ENCODE peak calls at places on chromosomes 1 and 21, in five cellular contexts. T, Q, W, D and E are unnamed samples.

GRCh38 chr1:218982482-218982881 is 191.2 kb upstream of the LYPLAL1 start:
- DNase-seq in T (no peak), D (no peak), Q (no peak), W (no peak), E (no peak)

GRCh38 chr1:233025156-233025555 is 74.7 kb downstream of the NTPCR start:
- DNase-seq in T (peak), Q (no peak), W (peak), D (peak), E (peak)

GRCh38 chr1:183443025-183443424 is 24.8 kb upstream of the NMNAT2 start:
- DNase-seq in W (no peak), D (no peak), T (no peak), Q (no peak), E (no peak)

GRCh38 chr1:39453603-39454002 is 37.8 kb upstream of the BMP8A start:
- DNase-seq in D (peak), Q (no peak), T (no peak), W (peak), E (no peak)

GRCh38 chr1:201552941-201553341 is 14.0 kb downstream of the NAV1 start:
- DNase-seq in T (no peak), W (no peak), Q (no peak), D (no peak), E (no peak)

GRCh38 chr1:212528501-212528900 is 80.1 kb upstream of the ATF3 start:
- DNase-seq in W (no peak), D (no peak), Q (no peak), T (no peak), E (no peak)

GRCh38 chr21:34313116-34313515 is 50.7 kb upstream of the KCNE2 start:
- DNase-seq in Q (no peak), W (no peak), T (no peak), D (no peak), E (no peak)

GRCh38 chr1:110375490-110375889 is 15.3 kb downstream of the SLC16A4 start:
- DNase-seq in Q (no peak), T (no peak), W (no peak), D (no peak), E (no peak)

GRCh38 chr1:18923721-18924610 is 21.6 kb upstream of the ALDH4A1 start:
- DNase-seq in Q (no peak), W (peak), T (no peak), D (no peak), E (no peak)

GRCh38 chr1:81703736-81704463 is 96.8 kb upstream of the ADGRL2 start:
- DNase-seq in W (peak), Q (no peak), T (no peak), D (no peak), E (no peak)

GRCh38 chr1:68111804-68112436 is 61.5 kb upstream of the DIRAS3 start:
- DNase-seq in Q (peak), W (peak), T (peak), D (peak), E (peak)

GRCh38 chr1:61580417-61580816 is 144.5 kb downstream of the TM2D1 start:
- DNase-seq in Q (no peak), D (no peak), T (no peak), W (no peak), E (no peak)

DNA sequence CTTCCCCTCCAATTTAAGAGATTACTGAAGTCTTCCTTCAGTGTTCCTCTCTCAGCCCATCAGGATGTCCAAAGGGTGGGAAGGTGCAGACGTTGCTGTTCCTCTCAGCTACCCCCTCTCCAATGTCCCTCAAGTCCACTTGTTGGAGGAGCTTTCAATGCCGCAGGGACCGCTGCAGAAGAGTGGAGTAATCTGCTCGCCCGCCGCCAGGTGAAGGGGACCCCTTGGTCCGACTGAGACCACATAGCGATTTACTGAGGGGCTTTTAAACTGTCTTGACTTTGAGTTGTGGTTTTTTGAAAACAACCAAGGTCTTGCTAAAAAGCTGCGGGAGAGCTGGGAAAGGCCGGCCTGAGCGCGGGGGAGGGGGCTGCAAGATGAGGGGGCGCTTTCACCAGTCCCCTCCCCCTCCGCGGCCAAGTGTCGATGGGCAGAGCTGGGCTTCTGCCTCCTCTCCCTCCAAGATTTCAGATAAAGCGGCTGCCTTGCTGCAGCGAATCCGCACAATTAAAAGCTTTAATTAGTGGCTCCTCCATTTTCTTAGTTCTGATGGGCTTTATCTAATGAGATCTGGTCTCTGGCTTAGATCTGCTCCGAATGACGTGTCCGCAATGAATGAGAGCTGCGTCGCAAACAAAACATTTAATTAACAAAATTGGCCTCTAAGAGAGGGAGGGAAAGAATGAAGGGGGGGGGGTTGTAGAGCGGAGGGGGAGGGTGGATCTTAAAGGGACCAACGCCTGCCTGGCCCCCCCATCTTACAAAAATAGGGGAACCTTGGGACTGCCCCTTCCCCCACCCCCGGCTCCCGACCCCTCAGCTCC is 5.9 kb downstream of the LMO4 start:
- DNase-seq in Q (no peak), W (peak), T (peak), D (no peak), E (peak)
- TF ChIP-seq CTCF in Q (no peak), W (peak), T (no peak), D (no peak), E (no peak)

DNA sequence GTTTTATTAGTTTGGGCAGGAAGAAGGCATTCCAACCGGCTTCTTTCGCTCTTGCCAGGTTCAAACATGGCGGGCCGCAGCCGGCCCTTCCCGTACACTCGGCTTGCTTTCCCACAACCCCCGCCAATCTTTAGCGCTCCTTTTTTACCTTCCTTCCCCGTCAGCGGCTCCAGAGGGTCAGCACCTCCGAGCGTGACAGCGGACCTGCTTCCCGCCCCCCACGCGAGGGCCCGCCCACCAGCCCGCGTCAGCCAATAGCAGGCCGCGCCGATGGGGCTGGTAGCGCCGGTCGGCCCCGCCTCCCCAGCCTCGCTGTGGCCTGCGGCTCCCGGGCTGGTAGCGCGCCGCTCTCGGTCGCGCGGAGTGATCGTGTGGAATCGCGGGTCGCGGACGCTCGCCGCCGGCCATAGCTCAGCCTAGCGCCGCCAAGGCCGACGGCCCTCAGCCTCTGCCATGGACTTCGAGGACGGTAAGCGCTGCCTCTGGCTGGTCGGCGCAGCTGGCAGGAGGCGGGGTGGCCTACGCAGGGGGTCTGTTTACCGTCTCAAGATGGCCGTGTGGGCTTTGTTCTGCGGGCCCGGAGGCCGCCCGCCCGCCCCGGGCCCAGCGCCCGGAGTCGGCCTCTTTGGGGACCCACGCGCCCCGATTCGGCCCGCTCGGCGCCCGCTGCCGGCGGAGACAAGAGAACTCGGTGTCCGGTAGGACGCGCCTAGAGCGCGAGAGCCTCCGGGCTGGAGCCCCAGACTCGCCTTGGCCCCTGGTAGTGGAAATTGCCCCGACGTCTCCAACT is at the start of gene ZNF326:
- DNase-seq in Q (peak), W (peak), D (peak), T (peak), E (peak)
- TF ChIP-seq CTCF in Q (no peak), W (no peak), D (no peak), T (no peak), E (no peak)

DNA sequence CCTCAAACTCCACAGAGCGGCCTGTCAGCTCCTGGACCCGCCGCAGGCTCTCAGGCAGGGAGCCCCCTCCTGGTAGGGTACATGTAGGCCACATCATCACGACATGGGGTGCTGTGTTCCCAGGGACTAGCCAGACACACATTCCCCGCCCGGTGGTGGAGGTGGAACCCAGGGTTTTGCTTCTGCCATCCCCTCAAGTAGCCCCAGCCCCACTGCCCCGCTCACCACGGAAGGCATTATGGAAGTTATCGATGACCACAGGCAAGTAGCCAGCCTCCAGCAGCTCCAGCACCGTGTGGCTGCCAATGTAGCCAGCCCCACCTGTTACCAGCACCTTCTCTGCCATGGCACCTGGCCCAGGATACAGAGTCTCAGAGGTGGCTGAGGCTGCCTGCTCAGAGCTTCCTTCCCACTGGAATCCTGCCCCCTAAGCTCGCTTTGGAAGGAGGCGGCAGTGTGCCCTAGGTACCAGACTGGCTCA is 1.9 kb downstream of the GALE start:
- DNase-seq in W (no peak), D (peak), T (peak), Q (no peak), E (peak)
- TF ChIP-seq CTCF in W (no peak), D (peak), T (peak), Q (no peak), E (no peak)

DNA sequence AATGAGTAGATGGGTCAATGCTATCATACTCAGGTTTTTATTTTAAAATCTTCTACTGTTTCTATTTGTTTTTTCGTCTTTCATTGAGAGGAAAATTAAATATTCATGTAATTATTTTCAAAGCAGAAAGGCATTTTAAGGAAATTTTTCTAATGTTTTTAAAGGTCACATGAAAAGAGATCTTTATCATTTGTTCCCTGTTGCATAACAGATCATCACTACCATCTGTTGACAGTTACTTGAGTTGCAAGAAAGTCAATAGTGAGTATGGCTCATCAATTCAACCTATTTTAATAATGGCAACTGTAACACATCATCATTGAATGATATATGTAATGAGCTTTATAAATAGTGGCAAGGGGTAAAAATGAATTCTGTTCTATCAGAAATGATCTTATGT is 369.7 kb downstream of the DPYD start:
- DNase-seq in D (no peak), T (no peak), W (peak), Q (no peak), E (no peak)
- TF ChIP-seq CTCF in D (no peak), T (no peak), W (no peak), Q (no peak), E (no peak)

GRCh38 chr1:11523746-11524464 is 45.0 kb downstream of the DISP3 start:
- DNase-seq in D (no peak), Q (peak), T (no peak), W (no peak), E (no peak)
- TF ChIP-seq CTCF in D (no peak), Q (no peak), T (no peak), W (no peak), E (no peak)